ENCODE peak calls at places on chromosomes 6 and 20, in five cellular contexts. D, Q, R, P and I are unnamed samples.

GRCh38 chr6:74128536-74128935 is 432.5 kb downstream of the CD109 start:
- DNase-seq in D (peak), Q (no peak), R (no peak), P (no peak), I (peak)

GRCh38 chr6:129695373-129696027 is 14.5 kb downstream of the ARHGAP18 start:
- DNase-seq in D (no peak), Q (no peak), R (no peak), P (peak), I (no peak)

GRCh38 chr20:51934301-51935002 is 132.1 kb upstream of the SALL4 start:
- DNase-seq in D (no peak), Q (no peak), R (no peak), P (no peak), I (no peak)

GRCh38 chr6:81704700-81705099 is 47.8 kb downstream of the TENT5A start:
- DNase-seq in D (no peak), Q (no peak), R (no peak), P (no peak), I (no peak)

GRCh38 chr20:51639206-51639832 is 96.8 kb upstream of the NFATC2 start:
- DNase-seq in D (peak), Q (no peak), R (no peak), P (peak), I (peak)

GRCh38 chr6:135535989-135536414 is 38.5 kb upstream of the AHI1 start:
- DNase-seq in D (peak), Q (no peak), R (peak), P (peak), I (peak)

GRCh38 chr6:122476131-122476530 is 4.5 kb upstream of the SERINC1 start:
- DNase-seq in D (peak), Q (no peak), R (no peak), P (peak), I (peak)

GRCh38 chr20:31987744-31988143 is 19.8 kb downstream of the XKR7 start:
- DNase-seq in D (peak), Q (no peak), R (no peak), P (peak), I (peak)

GRCh38 chr6:74519172-74519571 is 686.7 kb downstream of the COL12A1 start:
- DNase-seq in D (peak), Q (no peak), R (peak), P (peak), I (peak)

GRCh38 chr20:41095110-41095969 is 42.0 kb upstream of the PLCG1 start:
- DNase-seq in D (peak), Q (no peak), R (no peak), P (peak), I (peak)

GRCh38 chr20:32674362-32674789 is 635 bp upstream of the C20orf203 start:
- DNase-seq in D (peak), Q (no peak), R (no peak), P (peak), I (peak)

GRCh38 chr6:73695619-73696421 is at the start of gene CD109:
- DNase-seq in D (peak), Q (peak), R (peak), P (peak), I (peak)

GRCh38 chr6:152299336-152299735 is 337.8 kb downstream of the SYNE1 start:
- DNase-seq in D (no peak), Q (no peak), R (no peak), P (no peak), I (no peak)

GRCh38 chr6:3202999-3203696 is 24.3 kb downstream of the TUBB2B start:
- DNase-seq in D (peak), Q (no peak), R (no peak), P (no peak), I (no peak)

GRCh38 chr6:144581807-144582537 is 296.8 kb downstream of the UTRN start:
- DNase-seq in D (peak), Q (no peak), R (no peak), P (peak), I (peak)

GRCh38 chr6:143125455-143125854 is 64.8 kb downstream of the AIG1 start:
- DNase-seq in D (peak), Q (no peak), R (no peak), P (no peak), I (no peak)

GRCh38 chr6:97460394-97460793 is 177.4 kb upstream of the MMS22L start:
- DNase-seq in D (no peak), Q (no peak), R (no peak), P (no peak), I (no peak)

DNA sequence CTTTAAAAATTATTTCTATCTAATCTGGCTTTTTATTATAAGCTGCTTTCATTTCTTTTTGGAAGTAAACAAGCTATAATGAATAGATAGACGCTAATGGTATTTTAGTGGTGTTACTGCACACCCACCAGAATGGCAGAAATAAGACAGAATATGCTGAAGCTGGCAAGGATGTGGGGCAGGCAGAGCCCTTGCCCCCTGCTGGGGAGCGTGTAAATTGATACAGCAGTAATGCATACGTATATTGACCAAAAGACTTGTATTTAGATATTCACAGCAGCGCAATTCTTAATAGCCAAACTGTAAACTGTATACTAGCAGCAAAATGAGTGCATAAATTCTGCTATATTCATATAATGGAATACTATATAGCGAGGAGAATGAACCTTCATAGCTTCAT is 35.3 kb downstream of the TMEM181 start:
- DNase-seq in D (peak), Q (no peak), R (no peak), P (peak), I (peak)
- TF ChIP-seq CTCF in D (peak), Q (peak), R (peak), P (peak), I (peak)

GRCh38 chr6:106512958-106513480 is 116.3 kb downstream of the RTN4IP1 start:
- DNase-seq in D (no peak), Q (no peak), R (no peak), P (no peak), I (peak)
- H3K4me3 ChIP-seq in D (peak), Q (peak), R (peak), P (peak), I (peak)

GRCh38 chr20:2709205-2709981 is 16.8 kb downstream of the EBF4 start:
- DNase-seq in D (no peak), Q (no peak), R (no peak), P (no peak), I (no peak)

GRCh38 chr20:2707353-2708072 is 14.9 kb downstream of the EBF4 start:
- DNase-seq in D (no peak), Q (no peak), R (no peak), P (no peak), I (no peak)

GRCh38 chr20:2708073-2708415 is 15.5 kb downstream of the EBF4 start:
- DNase-seq in D (no peak), Q (no peak), R (no peak), P (no peak), I (no peak)

GRCh38 chr20:2708665-2709064 is 16.1 kb downstream of the EBF4 start:
- DNase-seq in D (no peak), Q (no peak), R (no peak), P (no peak), I (no peak)

GRCh38 chr20:2713285-2713684 is 20.7 kb downstream of the EBF4 start:
- DNase-seq in D (no peak), Q (no peak), R (no peak), P (peak), I (peak)
- TF ChIP-seq CTCF in D (no peak), Q (peak), R (peak), P (peak), I (peak)

DNA sequence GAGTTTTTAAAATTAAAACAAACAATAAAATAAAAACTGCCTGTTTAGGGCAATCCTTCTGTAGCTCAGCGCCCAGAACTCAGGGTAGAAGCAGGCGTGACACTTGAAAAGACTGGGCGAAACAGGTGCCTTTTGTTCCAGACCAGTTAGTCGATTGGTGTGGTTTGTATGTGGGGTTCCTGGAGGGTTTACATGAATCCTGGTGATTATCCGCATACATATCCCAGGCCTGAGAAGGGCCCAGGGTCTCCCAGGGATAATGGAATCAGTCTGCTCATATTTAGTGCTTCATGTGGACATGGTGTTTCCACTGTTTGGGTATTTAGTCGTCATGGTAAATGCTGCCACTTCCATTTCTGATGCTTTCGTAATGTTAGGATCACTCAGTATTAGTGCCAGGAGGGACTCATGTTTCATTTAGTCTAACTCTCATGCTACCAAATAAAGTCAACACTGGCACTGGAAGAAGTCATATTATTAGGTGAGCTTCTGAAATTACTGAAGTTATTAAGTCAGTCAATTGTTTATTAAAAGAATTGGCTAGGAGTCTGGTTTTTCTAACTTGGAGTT is 116.5 kb downstream of the SAMD5 start:
- DNase-seq in D (no peak), Q (no peak), R (no peak), P (no peak), I (no peak)
- H3K4me3 ChIP-seq in D (no peak), Q (no peak), R (no peak), P (no peak), I (no peak)

DNA sequence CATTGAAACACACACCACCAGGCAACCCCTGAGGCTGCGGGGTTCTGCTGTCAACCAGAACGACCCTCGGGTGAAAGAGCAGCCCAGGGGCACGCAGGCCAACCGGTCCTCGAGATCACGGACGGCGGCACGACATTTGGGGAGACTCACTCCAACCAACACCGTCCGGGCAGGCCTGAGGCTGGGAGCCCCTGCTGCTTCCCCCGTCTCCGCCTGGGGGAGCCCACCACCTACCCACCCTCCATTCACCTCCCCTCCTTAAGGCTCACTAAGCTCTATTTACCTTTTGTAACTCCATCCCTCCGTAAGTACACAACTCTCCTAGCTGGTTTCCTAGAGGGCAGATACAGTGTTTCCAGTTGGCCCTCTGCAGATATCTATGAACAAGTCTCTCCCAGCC is 971.3 kb upstream of the DEFB115 start:
- DNase-seq in D (no peak), Q (no peak), R (no peak), P (peak), I (no peak)
- TF ChIP-seq CTCF in D (no peak), Q (no peak), R (no peak), P (peak), I (no peak)

GRCh38 chr6:41561386-41561785 is 15.2 kb downstream of the FOXP4 start:
- DNase-seq in D (no peak), Q (no peak), R (no peak), P (no peak), I (no peak)

GRCh38 chr6:41560440-41561192 is 14.4 kb downstream of the FOXP4 start:
- DNase-seq in D (peak), Q (no peak), R (no peak), P (no peak), I (peak)

GRCh38 chr6:41561931-41562632 is 15.9 kb downstream of the FOXP4 start:
- DNase-seq in D (no peak), Q (no peak), R (no peak), P (no peak), I (no peak)

GRCh38 chr6:41558033-41558807 is 12.0 kb downstream of the FOXP4 start:
- DNase-seq in D (no peak), Q (no peak), R (no peak), P (no peak), I (no peak)

DNA sequence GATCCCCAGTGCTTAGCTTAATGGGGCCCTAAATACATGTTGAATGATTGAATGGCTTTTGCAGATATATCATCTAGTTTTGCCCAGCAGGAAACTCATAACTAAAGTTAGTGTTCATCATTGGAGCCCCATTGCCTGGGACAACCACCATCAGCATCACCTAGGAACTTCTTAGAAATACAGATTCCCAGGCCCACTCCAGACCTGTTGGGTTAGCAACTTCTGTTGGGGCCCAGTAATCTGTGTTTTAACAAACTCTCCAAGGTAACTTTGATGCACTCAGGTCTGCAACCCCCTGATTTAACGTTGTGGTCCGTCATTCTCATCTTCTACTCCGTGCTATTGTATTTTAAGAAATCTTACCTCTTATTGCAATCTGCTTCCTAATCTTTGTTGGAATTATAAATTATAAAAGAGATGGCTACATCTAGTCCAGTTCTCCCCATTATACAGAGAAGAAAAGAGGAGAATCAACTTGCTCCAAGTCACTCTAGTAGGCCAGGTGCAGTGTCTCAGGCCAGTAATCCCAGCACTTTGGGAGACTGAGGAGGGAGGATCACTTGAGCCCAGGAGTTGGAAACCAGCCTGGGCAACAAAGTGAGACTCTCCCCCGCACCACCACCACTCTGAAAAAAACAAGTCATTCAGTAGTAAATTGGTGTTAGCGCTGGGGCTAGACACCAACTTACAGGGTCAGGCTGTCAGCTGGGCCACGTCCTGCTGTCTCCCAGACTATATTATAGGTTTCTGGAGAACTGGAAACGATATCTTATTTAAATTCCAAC is 13.7 kb downstream of the FOXP4 start:
- DNase-seq in D (no peak), Q (no peak), R (no peak), P (no peak), I (no peak)
- H3K4me3 ChIP-seq in D (peak), Q (peak), R (no peak), P (no peak), I (peak)

GRCh38 chr6:103122766-103123601 is 1729.5 kb downstream of the GRIK2 start:
- DNase-seq in D (peak), Q (peak), R (no peak), P (peak), I (peak)
- TF ChIP-seq CTCF in D (peak), Q (peak), R (no peak), P (peak), I (peak)